ENCODE peak calls at places on chromosomes 1 and 21, in five cellular contexts. W, G, H, Y and L are unnamed samples.
A peak's percentile ranks its signal among the peaks of the same experiment; 100 is the strongest.

GRCh38 chr1:206725053-206725963 is 40.6 kb downstream of the MAPKAPK2 start:
- DNase-seq in H (peak; percentile 61), Y (peak; percentile 93), W (peak; percentile 81), G (no peak), L (peak; percentile 90)

GRCh38 chr1:109034382-109034781 is 7.5 kb downstream of the WDR47 start:
- DNase-seq in W (peak; percentile 13), Y (no peak), G (no peak), H (no peak), L (peak; percentile 61)

GRCh38 chr1:81876901-81877750 is 76.4 kb downstream of the ADGRL2 start:
- DNase-seq in H (no peak), Y (no peak), W (peak; percentile 38), G (no peak), L (no peak)

GRCh38 chr1:93541045-93541444 is 93.1 kb downstream of the FNBP1L start:
- DNase-seq in W (no peak), G (no peak), H (no peak), Y (no peak), L (no peak)

GRCh38 chr1:29465755-29466154 is 229.4 kb downstream of the PTPRU start:
- DNase-seq in W (peak; percentile 49), H (no peak), G (peak; percentile 4), Y (peak; percentile 84), L (peak; percentile 72)

GRCh38 chr1:10161121-10161520 is 49.2 kb upstream of the KIF1B start:
- DNase-seq in H (peak; percentile 32), W (no peak), G (no peak), Y (peak; percentile 3), L (no peak)

GRCh38 chr1:150150511-150151021 is 850 bp downstream of the PLEKHO1 start:
- DNase-seq in H (peak; percentile 76), Y (peak; percentile 91), G (no peak), W (peak; percentile 63), L (peak; percentile 69)

GRCh38 chr1:234729566-234729965 is 119.6 kb upstream of the IRF2BP2 start:
- DNase-seq in Y (peak; percentile 88), H (no peak), G (no peak), W (no peak), L (peak; percentile 29)

GRCh38 chr1:194873328-194873923 is 1687.0 kb upstream of the B3GALT2 start:
- DNase-seq in H (no peak), Y (no peak), W (no peak), G (no peak), L (no peak)

GRCh38 chr1:145996433-145997155 is at the start of gene TXNIP:
- DNase-seq in G (peak; percentile 91), W (peak; percentile 99), H (peak; percentile 99), Y (peak; percentile 99), L (peak; percentile 98)

GRCh38 chr21:42614811-42615342 is 38.5 kb upstream of the PDE9A start:
- DNase-seq in Y (no peak), H (no peak), G (no peak), W (peak; percentile 54), L (peak; percentile 59)

GRCh38 chr1:67888707-67889106 is 55.4 kb upstream of the GNG12 start:
- DNase-seq in G (no peak), Y (peak; percentile 46), H (no peak), W (peak; percentile 56), L (peak; percentile 65)

GRCh38 chr1:11178021-11179015 is 10.8 kb upstream of the ANGPTL7 start:
- DNase-seq in G (no peak), Y (peak; percentile 78), W (peak; percentile 29), H (no peak), L (peak; percentile 66)

GRCh38 chr21:42405064-42406059 is 1.7 kb downstream of the UBASH3A start:
- DNase-seq in H (no peak), G (no peak), Y (no peak), W (no peak), L (no peak)

GRCh38 chr1:31776032-31776431 is 11.9 kb upstream of the ADGRB2 start:
- DNase-seq in H (no peak), W (no peak), Y (no peak), G (no peak), L (no peak)

GRCh38 chr1:40014253-40014706 is 26.2 kb upstream of the CAP1 start:
- DNase-seq in Y (no peak), W (no peak), H (no peak), G (no peak), L (peak; percentile 2)

GRCh38 chr1:2784854-2785630 is 16.5 kb downstream of the TTC34 start:
- DNase-seq in H (peak; percentile 50), G (no peak), W (no peak), Y (peak; percentile 65), L (peak; percentile 8)

GRCh38 chr1:235327559-235328270 is at the start of gene ARID4B:
- DNase-seq in G (no peak), W (no peak), H (no peak), Y (peak; percentile 99), L (no peak)

GRCh38 chr1:27605796-27606707 is 2.1 kb upstream of the AHDC1 start:
- DNase-seq in H (no peak), Y (peak; percentile 91), G (peak; percentile 44), W (peak; percentile 89), L (peak; percentile 91)

GRCh38 chr1:112508242-112509004 is at the start of gene WNT2B:
- DNase-seq in W (peak; percentile 89), G (no peak), H (no peak), Y (peak; percentile 90), L (peak; percentile 90)

GRCh38 chr1:12140676-12141532 is 25.9 kb upstream of the TNFRSF1B start:
- DNase-seq in Y (no peak), G (no peak), W (no peak), H (no peak), L (no peak)

DNA sequence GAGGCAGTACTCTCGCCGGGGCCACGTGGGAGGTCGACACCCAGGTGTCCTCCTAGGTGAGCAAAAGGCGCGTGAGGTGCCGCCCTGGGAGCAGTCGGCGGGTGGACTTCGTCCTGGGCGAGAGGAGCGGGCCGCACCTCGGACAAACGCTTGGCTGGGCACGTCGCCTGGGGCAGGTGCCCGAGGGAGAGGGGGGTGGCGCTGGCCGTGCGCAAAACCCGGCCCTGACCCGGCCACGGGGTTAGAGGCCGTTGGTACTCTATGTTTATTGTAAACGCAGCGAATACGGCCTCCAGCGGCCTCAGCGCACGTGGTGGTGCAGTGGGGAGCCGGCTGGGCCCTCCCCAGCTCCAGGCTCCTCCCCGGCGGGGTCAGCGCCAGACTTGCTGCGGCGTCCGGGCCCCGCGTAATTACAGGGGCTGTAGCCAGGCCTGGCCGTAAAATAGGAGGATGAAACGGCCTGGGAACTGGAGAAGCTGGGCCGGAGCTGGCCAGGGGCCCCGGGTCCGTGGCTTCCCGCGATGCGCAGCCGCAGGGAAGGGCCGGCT is 1.7 kb upstream of the EFNA1 start:
- DNase-seq in H (peak; percentile 73), Y (peak; percentile 85), G (no peak), W (peak; percentile 62), L (peak; percentile 70)
- H3K4me3 ChIP-seq in H (peak overlapping the region; percentile 59), Y (no peak overlapping the region), G (no peak overlapping the region), W (peak overlapping the region; percentile 72), L (peak overlapping the region; percentile 78)

GRCh38 chr1:116172666-116173065 is 61.5 kb downstream of the MAB21L3 start:
- DNase-seq in G (no peak), W (no peak), Y (no peak), H (no peak), L (no peak)

GRCh38 chr1:116177861-116178260 is 66.7 kb downstream of the MAB21L3 start:
- DNase-seq in W (no peak), H (no peak), Y (no peak), G (no peak), L (no peak)

GRCh38 chr1:116176306-116176789 is 65.1 kb downstream of the MAB21L3 start:
- DNase-seq in Y (no peak), H (no peak), G (no peak), W (no peak), L (no peak)

GRCh38 chr1:116178837-116179236 is 67.6 kb downstream of the MAB21L3 start:
- DNase-seq in H (no peak), Y (no peak), W (no peak), G (no peak), L (no peak)

DNA sequence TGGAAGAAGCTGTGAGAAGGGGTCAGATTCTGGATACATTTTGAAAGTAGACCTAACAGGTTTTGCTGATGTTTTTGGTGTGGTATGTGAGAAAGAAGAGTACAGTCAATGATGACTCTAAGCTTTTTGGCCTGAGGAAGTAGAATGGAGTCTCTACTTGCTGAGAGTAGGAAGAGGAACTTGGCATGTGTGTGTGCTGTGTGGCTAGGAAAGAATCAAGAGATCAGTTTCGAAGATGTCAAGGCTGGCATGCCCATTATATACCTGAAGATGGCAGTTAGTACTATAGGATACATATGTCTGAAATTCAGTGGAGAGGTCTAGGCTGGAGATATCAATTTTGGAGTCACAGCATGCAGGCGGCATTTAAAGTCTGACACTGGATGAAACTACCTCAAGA is 64.4 kb downstream of the MAB21L3 start:
- DNase-seq in Y (no peak), W (no peak), G (no peak), H (no peak), L (no peak)
- TF ChIP-seq CTCF in Y (no peak), W (no peak), G (no peak), H (no peak), L (no peak)

GRCh38 chr1:35266306-35266705 is 2.2 kb upstream of the ZMYM4 start:
- DNase-seq in W (no peak), H (no peak), Y (no peak), G (no peak), L (no peak)

GRCh38 chr1:35268282-35269189 is at the start of gene ZMYM4:
- DNase-seq in H (peak; percentile 94), Y (peak; percentile 98), G (peak; percentile 99), W (peak; percentile 98), L (peak; percentile 97)

GRCh38 chr1:35269190-35269988 is 880 bp downstream of the ZMYM4 start:
- DNase-seq in G (no peak), Y (peak; percentile 62), H (no peak), W (peak; percentile 31), L (no peak)

GRCh38 chr1:35274197-35274596 is 5.7 kb downstream of the ZMYM4 start:
- DNase-seq in W (no peak), Y (no peak), H (no peak), G (no peak), L (no peak)

DNA sequence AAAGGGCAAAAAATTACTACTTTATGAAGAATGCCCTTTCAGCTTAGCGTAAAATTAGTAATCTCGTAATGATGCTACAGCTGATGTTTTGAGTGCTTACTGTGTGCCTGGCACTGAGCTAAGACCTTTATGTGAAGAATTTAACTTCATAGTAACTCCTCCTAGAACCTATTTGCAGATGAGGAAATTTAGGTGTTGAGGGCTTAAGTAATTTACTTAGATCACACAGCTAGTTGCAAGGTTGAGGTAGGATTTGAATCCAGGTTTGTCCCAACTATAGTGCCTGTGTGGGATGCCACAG is 1.4 kb downstream of the ZMYM4 start:
- DNase-seq in Y (no peak), H (no peak), W (no peak), G (no peak), L (no peak)
- H3K4me3 ChIP-seq in Y (peak overlapping the region; percentile 73), H (peak overlapping the region; percentile 83), W (peak overlapping the region; percentile 56), G (peak overlapping the region; percentile 81), L (peak overlapping the region; percentile 89)

DNA sequence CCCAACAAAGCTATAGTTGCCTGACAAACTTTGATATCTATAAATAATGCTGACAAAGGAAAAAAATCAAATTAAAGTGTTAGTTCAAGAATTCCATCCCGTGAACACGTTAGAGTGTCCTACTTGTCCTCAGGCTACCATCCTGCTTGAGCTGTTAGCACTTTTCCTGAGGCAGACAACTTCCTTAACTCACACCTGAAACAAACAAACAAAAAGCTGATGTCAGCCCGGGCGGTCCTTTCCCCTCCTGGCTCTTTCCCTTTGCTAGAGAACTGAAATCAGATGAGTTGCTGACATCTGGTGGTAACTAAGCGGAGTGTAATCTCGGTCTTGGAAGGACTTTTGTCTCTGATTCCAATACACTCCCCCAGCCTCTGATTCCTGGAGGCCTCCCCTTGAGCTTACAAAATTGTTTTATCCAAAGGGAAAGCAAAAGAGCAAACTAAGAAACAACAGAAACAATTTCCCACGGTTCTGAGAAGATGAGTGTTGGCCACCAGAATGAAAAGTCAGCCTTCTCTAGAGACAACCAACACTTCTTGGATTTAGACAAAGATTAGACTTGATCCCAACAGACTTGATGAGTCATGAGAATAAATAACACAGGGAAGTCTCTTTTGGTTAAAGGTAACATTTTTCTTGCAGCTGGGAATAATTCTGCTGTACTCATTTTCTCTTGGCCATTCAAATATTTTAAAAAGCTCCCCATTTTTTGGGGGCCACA is 135.4 kb downstream of the PROX1 start:
- DNase-seq in G (peak; percentile 10), H (no peak), Y (peak; percentile 89), W (peak; percentile 93), L (peak; percentile 92)
- TF ChIP-seq CTCF in G (peak; percentile 69), H (peak; percentile 35), Y (peak; percentile 67), W (peak; percentile 71), L (peak; percentile 89)